ENCODE peak calls at places on chromosome 9, in six cellular contexts. X, R, E, H, Z and P are unnamed samples.
A peak's percentile ranks its signal among the peaks of the same experiment; 100 is the strongest.

GRCh38 chr9:92324889-92325268 is 271 bp downstream of the NOL8 start:
- DNase-seq in X (no peak), R (no peak), E (no peak), H (no peak), Z (no peak), P (no peak)

GRCh38 chr9:114990901-114991300 is 60.5 kb upstream of the TNFSF8 start:
- DNase-seq in X (no peak), R (no peak), E (peak; percentile 22), H (no peak), Z (no peak), P (no peak)

GRCh38 chr9:69433426-69433825 is 108.4 kb downstream of the ENTREP1 start:
- DNase-seq in X (no peak), R (peak; percentile 15), E (no peak), H (no peak), Z (no peak), P (no peak)

GRCh38 chr9:95366731-95367325 is 49.3 kb upstream of the FANCC start:
- DNase-seq in X (no peak), R (no peak), E (no peak), H (no peak), Z (no peak), P (no peak)

GRCh38 chr9:79613145-79613544 is 41.4 kb downstream of the TLE4 start:
- DNase-seq in X (no peak), R (no peak), E (no peak), H (no peak), Z (no peak), P (no peak)

GRCh38 chr9:136865768-136866103 is 372 bp downstream of the EDF1 start:
- DNase-seq in X (no peak), R (no peak), E (no peak), H (no peak), Z (no peak), P (no peak)

GRCh38 chr9:118563677-118564076 is 805.6 kb downstream of the BRINP1 start:
- DNase-seq in X (no peak), R (no peak), E (no peak), H (no peak), Z (no peak), P (no peak)

GRCh38 chr9:128396970-128397613 is 23.6 kb upstream of the CERCAM start:
- DNase-seq in X (no peak), R (no peak), E (no peak), H (no peak), Z (peak; percentile 57), P (no peak)

GRCh38 chr9:138047469-138048040 is 170.0 kb downstream of the CACNA1B start:
- DNase-seq in X (no peak), R (no peak), E (no peak), H (no peak), Z (no peak), P (no peak)

GRCh38 chr9:130689937-130690700 is 3.5 kb upstream of the EXOSC2 start:
- DNase-seq in X (peak; percentile 83), R (peak; percentile 95), E (no peak), H (no peak), Z (peak; percentile 11), P (peak; percentile 95)

GRCh38 chr9:92026206-92027002 is 76.4 kb upstream of the ROR2 start:
- DNase-seq in X (no peak), R (no peak), E (peak; percentile 32), H (no peak), Z (no peak), P (no peak)

GRCh38 chr9:114504341-114505186 is 709 bp downstream of the WHRN start:
- DNase-seq in X (peak; percentile 75), R (peak; percentile 11), E (peak; percentile 72), H (peak; percentile 37), Z (no peak), P (no peak)

GRCh38 chr9:127388037-127388855 is 8.7 kb upstream of the SLC2A8 start:
- DNase-seq in X (no peak), R (peak; percentile 99), E (peak; percentile 87), H (no peak), Z (peak; percentile 99), P (peak; percentile 94)

GRCh38 chr9:126665696-126666035 is 51.9 kb downstream of the LMX1B start:
- DNase-seq in X (no peak), R (no peak), E (no peak), H (no peak), Z (no peak), P (no peak)

GRCh38 chr9:136193891-136194279 is 11.0 kb downstream of the LHX3 start:
- DNase-seq in X (no peak), R (no peak), E (no peak), H (no peak), Z (no peak), P (no peak)

GRCh38 chr9:16133556-16134227 is 580.8 kb downstream of the CCDC171 start:
- DNase-seq in X (peak; percentile 66), R (peak; percentile 80), E (no peak), H (no peak), Z (peak; percentile 31), P (peak; percentile 30)

GRCh38 chr9:404229-404628 is 189.6 kb downstream of the DOCK8 start:
- DNase-seq in X (no peak), R (no peak), E (no peak), H (no peak), Z (no peak), P (no peak)

GRCh38 chr9:87722393-87722792 is 3.5 kb upstream of the CTSL start:
- DNase-seq in X (peak; percentile 32), R (no peak), E (no peak), H (no peak), Z (peak; percentile 95), P (no peak)

GRCh38 chr9:38309324-38310195 is 82.9 kb upstream of the ALDH1B1 start:
- DNase-seq in X (no peak), R (no peak), E (no peak), H (no peak), Z (no peak), P (no peak)

GRCh38 chr9:93569775-93570174 is 6.6 kb upstream of the PHF2 start:
- DNase-seq in X (no peak), R (no peak), E (no peak), H (no peak), Z (peak; percentile 20), P (no peak)